ENCODE peak calls at places on chromosomes 11 and 22, in seven cellular contexts. One of them, this sample, is unnamed.

GRCh38 chr11:103170865-103171264 is 61.6 kb downstream of the DYNC2H1 start:
- DNase-seq in AG04450: peak
- DNase-seq in GM23338: no peak
- DNase-seq in HCT116: no peak
- DNase-seq in brain microvascular endothelial cell: no peak
- DNase-seq in CD8-positive, alpha-beta T cell: no peak
- DNase-seq in GM12865: no peak
- DNase-seq in this sample: no peak

GRCh38 chr22:29305836-29306174 is 645 bp upstream of the GAS2L1 start:
- DNase-seq in GM23338: no peak
- DNase-seq in GM12865: no peak
- DNase-seq in CD8-positive, alpha-beta T cell: no peak
- DNase-seq in brain microvascular endothelial cell: no peak
- DNase-seq in AG04450: no peak
- DNase-seq in HCT116: no peak
- DNase-seq in this sample: no peak

GRCh38 chr11:10387209-10388083 is 67.6 kb upstream of the AMPD3 start:
- DNase-seq in GM23338: no peak
- DNase-seq in GM12865: no peak
- DNase-seq in CD8-positive, alpha-beta T cell: no peak
- DNase-seq in HCT116: no peak
- DNase-seq in brain microvascular endothelial cell: peak
- DNase-seq in AG04450: peak
- DNase-seq in this sample: peak

GRCh38 chr11:17967661-17968060 is 45.2 kb downstream of the SERGEF start:
- DNase-seq in CD8-positive, alpha-beta T cell: no peak
- DNase-seq in GM12865: no peak
- DNase-seq in AG04450: no peak
- DNase-seq in HCT116: no peak
- DNase-seq in brain microvascular endothelial cell: no peak
- DNase-seq in GM23338: no peak
- DNase-seq in this sample: no peak

GRCh38 chr11:19561011-19561410 is 151.6 kb upstream of the NAV2 start:
- DNase-seq in brain microvascular endothelial cell: peak
- DNase-seq in GM12865: no peak
- DNase-seq in CD8-positive, alpha-beta T cell: no peak
- DNase-seq in AG04450: no peak
- DNase-seq in GM23338: no peak
- DNase-seq in HCT116: no peak
- DNase-seq in this sample: no peak

GRCh38 chr22:31400023-31400397 is 606 bp downstream of the DRG1 start:
- DNase-seq in GM12865: peak
- DNase-seq in HCT116: no peak
- DNase-seq in CD8-positive, alpha-beta T cell: no peak
- DNase-seq in GM23338: peak
- DNase-seq in brain microvascular endothelial cell: peak
- DNase-seq in AG04450: no peak
- DNase-seq in this sample: no peak

GRCh38 chr11:65419773-65420481 is 2.7 kb upstream of the NEAT1 start:
- DNase-seq in CD8-positive, alpha-beta T cell: no peak
- DNase-seq in AG04450: no peak
- DNase-seq in GM23338: peak
- DNase-seq in HCT116: peak
- DNase-seq in brain microvascular endothelial cell: peak
- DNase-seq in GM12865: peak
- DNase-seq in this sample: peak

GRCh38 chr11:83643115-83643514 is 356.9 kb upstream of the CCDC90B start:
- DNase-seq in CD8-positive, alpha-beta T cell: no peak
- DNase-seq in brain microvascular endothelial cell: no peak
- DNase-seq in HCT116: no peak
- DNase-seq in AG04450: no peak
- DNase-seq in GM23338: no peak
- DNase-seq in GM12865: peak
- DNase-seq in this sample: no peak

GRCh38 chr11:20020198-20020597 is 140.1 kb downstream of the DBX1 start:
- DNase-seq in CD8-positive, alpha-beta T cell: no peak
- DNase-seq in HCT116: no peak
- DNase-seq in GM12865: no peak
- DNase-seq in AG04450: no peak
- DNase-seq in GM23338: no peak
- DNase-seq in brain microvascular endothelial cell: no peak
- DNase-seq in this sample: no peak

GRCh38 chr11:110712643-110713468 is 619 bp upstream of the ARHGAP20 start:
- DNase-seq in GM23338: peak
- DNase-seq in HCT116: no peak
- DNase-seq in CD8-positive, alpha-beta T cell: no peak
- DNase-seq in GM12865: no peak
- DNase-seq in AG04450: no peak
- DNase-seq in brain microvascular endothelial cell: peak
- DNase-seq in this sample: peak

GRCh38 chr11:33248416-33248957 is 8.7 kb upstream of the HIPK3 start:
- DNase-seq in GM23338: no peak
- DNase-seq in brain microvascular endothelial cell: no peak
- DNase-seq in HCT116: no peak
- DNase-seq in GM12865: no peak
- DNase-seq in CD8-positive, alpha-beta T cell: no peak
- DNase-seq in AG04450: peak
- DNase-seq in this sample: no peak

GRCh38 chr11:10302744-10303557 is 1.9 kb upstream of the ADM start:
- DNase-seq in CD8-positive, alpha-beta T cell: no peak
- DNase-seq in GM12865: peak
- DNase-seq in brain microvascular endothelial cell: peak
- DNase-seq in AG04450: no peak
- DNase-seq in HCT116: no peak
- DNase-seq in GM23338: peak
- DNase-seq in this sample: no peak

GRCh38 chr11:45736424-45736823 is 68.5 kb upstream of the SLC35C1 start:
- DNase-seq in GM12865: no peak
- DNase-seq in HCT116: no peak
- DNase-seq in GM23338: no peak
- DNase-seq in CD8-positive, alpha-beta T cell: no peak
- DNase-seq in brain microvascular endothelial cell: no peak
- DNase-seq in AG04450: no peak
- DNase-seq in this sample: no peak

DNA sequence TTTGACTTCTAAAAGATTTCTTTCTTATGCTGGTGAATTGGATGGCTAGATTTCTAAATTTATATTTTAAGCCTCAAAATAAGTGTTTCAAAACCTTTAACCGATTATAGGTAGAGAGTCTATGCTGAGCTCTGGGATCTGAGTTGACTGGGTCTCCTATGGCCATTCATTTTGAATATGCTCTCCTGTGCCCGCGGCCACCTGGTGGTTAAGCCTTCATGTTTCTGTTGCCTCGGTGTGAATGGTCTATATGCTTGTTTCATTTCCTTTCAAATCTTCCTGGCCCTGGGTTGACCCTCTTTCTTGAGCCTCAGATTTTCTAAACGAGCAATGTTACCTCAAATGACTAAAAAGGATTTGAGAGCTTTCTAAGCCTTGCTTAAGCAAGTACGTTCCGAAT is 789.3 kb upstream of the KIRREL3 start:
- DNase-seq in CD8-positive, alpha-beta T cell: no peak
- DNase-seq in AG04450: no peak
- DNase-seq in brain microvascular endothelial cell: peak
- DNase-seq in HCT116: no peak
- DNase-seq in GM23338: peak
- DNase-seq in GM12865: peak
- DNase-seq in this sample: no peak
- TF ChIP-seq CTCF in CD8-positive, alpha-beta T cell: no peak
- TF ChIP-seq CTCF in AG04450: peak
- TF ChIP-seq CTCF in brain microvascular endothelial cell: peak
- TF ChIP-seq CTCF in HCT116: no peak
- TF ChIP-seq CTCF in GM23338: peak
- TF ChIP-seq CTCF in GM12865: peak
- TF ChIP-seq CTCF in this sample: peak

GRCh38 chr11:43129329-43129728 is 182.5 kb upstream of the API5 start:
- DNase-seq in GM12865: no peak
- DNase-seq in brain microvascular endothelial cell: no peak
- DNase-seq in AG04450: no peak
- DNase-seq in CD8-positive, alpha-beta T cell: no peak
- DNase-seq in GM23338: no peak
- DNase-seq in HCT116: no peak
- DNase-seq in this sample: no peak
- H3K4me3 ChIP-seq in GM12865: no peak
- H3K4me3 ChIP-seq in brain microvascular endothelial cell: no peak
- H3K4me3 ChIP-seq in AG04450: no peak
- H3K4me3 ChIP-seq in CD8-positive, alpha-beta T cell: no peak
- H3K4me3 ChIP-seq in GM23338: no peak
- H3K4me3 ChIP-seq in HCT116: no peak
- H3K4me3 ChIP-seq in this sample: no peak

GRCh38 chr22:26585104-26585790 is 4.7 kb downstream of the TPST2 start:
- DNase-seq in AG04450: no peak
- DNase-seq in GM12865: no peak
- DNase-seq in HCT116: no peak
- DNase-seq in GM23338: no peak
- DNase-seq in brain microvascular endothelial cell: peak
- DNase-seq in CD8-positive, alpha-beta T cell: no peak
- DNase-seq in this sample: peak
- TF ChIP-seq CTCF in AG04450: peak
- TF ChIP-seq CTCF in GM12865: no peak
- TF ChIP-seq CTCF in HCT116: no peak
- TF ChIP-seq CTCF in GM23338: peak
- TF ChIP-seq CTCF in brain microvascular endothelial cell: peak
- TF ChIP-seq CTCF in CD8-positive, alpha-beta T cell: no peak
- TF ChIP-seq CTCF in this sample: peak

DNA sequence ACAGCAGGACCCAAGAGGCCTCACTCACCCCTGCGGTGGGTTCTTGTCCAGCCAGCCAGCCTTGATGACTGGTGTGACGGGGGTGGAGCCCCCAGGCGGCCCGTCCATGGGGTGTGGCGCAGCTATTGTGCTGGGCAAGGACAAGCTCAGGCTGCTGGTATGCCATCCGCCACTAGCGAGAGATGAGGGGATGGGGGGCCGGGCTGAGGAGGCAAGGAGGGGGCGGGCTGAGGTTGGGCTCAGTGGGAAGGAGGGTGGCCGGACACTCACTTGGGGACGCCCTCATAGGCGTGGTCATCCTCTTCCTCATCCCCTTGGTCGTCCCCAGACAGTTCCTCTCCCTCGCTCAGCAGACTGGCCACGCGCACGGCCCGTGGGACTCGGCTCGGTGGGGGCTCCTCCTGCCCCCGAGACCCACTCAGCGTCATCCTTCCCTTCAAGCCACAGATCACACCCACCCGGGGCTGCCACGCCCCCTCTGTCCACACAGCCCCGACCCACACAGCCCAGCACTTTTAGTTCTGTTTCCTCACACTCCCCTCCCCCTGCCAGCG is 38.0 kb upstream of the PDE2A start:
- DNase-seq in CD8-positive, alpha-beta T cell: no peak
- DNase-seq in GM12865: no peak
- DNase-seq in brain microvascular endothelial cell: no peak
- DNase-seq in AG04450: no peak
- DNase-seq in GM23338: no peak
- DNase-seq in HCT116: no peak
- DNase-seq in this sample: no peak
- H3K4me3 ChIP-seq in CD8-positive, alpha-beta T cell: no peak
- H3K4me3 ChIP-seq in GM12865: no peak
- H3K4me3 ChIP-seq in brain microvascular endothelial cell: peak
- H3K4me3 ChIP-seq in AG04450: no peak
- H3K4me3 ChIP-seq in GM23338: no peak
- H3K4me3 ChIP-seq in HCT116: no peak
- H3K4me3 ChIP-seq in this sample: no peak

DNA sequence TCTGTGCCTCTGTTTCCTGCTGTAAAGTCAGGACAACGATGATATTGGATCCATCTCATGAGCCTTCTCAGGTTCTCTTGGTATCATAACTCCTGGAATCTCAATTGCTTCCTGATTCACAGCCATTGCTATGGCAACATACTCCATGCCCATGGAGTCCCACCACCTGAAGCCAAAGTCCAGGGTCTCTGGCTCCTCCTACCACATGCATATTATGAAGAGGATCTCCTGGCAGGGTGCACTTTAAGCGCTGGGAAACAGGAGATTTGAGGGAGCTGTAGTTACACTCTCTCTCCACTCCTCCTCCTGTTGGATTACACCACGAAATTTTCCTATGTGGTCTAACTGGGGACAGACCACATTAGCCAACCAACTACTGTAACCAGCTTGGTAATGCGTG is 130.9 kb upstream of the SEZ6L start:
- DNase-seq in GM23338: peak
- DNase-seq in HCT116: no peak
- DNase-seq in CD8-positive, alpha-beta T cell: no peak
- DNase-seq in AG04450: no peak
- DNase-seq in brain microvascular endothelial cell: no peak
- DNase-seq in GM12865: no peak
- DNase-seq in this sample: no peak
- TF ChIP-seq CTCF in GM23338: no peak
- TF ChIP-seq CTCF in HCT116: no peak
- TF ChIP-seq CTCF in CD8-positive, alpha-beta T cell: no peak
- TF ChIP-seq CTCF in AG04450: no peak
- TF ChIP-seq CTCF in brain microvascular endothelial cell: no peak
- TF ChIP-seq CTCF in GM12865: no peak
- TF ChIP-seq CTCF in this sample: no peak

DNA sequence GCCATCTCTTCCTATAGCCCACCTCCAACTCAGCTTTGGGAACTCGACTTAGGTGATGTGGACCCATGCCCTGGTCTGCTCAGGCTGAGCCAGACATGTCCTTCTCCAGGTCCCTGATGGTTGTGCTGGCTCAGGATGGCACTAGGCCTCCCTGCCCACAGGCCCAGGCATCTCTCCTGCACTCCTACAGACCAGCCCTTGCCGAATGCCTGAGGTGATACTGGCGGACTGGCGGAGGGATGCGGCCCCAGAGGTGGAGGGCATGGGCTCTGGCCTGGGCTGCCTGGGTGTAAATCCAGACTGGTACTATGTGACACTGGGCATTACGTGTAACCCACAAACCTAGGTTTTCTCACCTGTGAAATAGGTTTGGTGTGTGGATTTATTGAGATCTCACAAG is 352.8 kb downstream of the SHANK2 start:
- DNase-seq in brain microvascular endothelial cell: no peak
- DNase-seq in GM23338: no peak
- DNase-seq in CD8-positive, alpha-beta T cell: no peak
- DNase-seq in HCT116: no peak
- DNase-seq in GM12865: no peak
- DNase-seq in AG04450: no peak
- DNase-seq in this sample: no peak
- H3K4me3 ChIP-seq in brain microvascular endothelial cell: no peak
- H3K4me3 ChIP-seq in GM23338: no peak
- H3K4me3 ChIP-seq in CD8-positive, alpha-beta T cell: no peak
- H3K4me3 ChIP-seq in HCT116: no peak
- H3K4me3 ChIP-seq in GM12865: no peak
- H3K4me3 ChIP-seq in AG04450: no peak
- H3K4me3 ChIP-seq in this sample: no peak